ENCODE peak calls at places on chromosomes 5 and 9, in ten cellular contexts. H is heart left ventricle, X is SK-N-SH, J is prostate gland, S is A673, K is left lung, Y is thoracic aorta, B is esophagus squamous epithelium, V is PC-3, E is iPS DF 6.9. Z is an unnamed sample. For H3K36me3 and H3K9me3, the result is how much of the 10 kb centered on the place peaks cover.

GRCh38 chr9:5510991-5511390 is 660 bp downstream of the PDCD1LG2 start:
- DNase-seq in H (no peak), X (peak), J (no peak), S (peak), K (no peak), Y (no peak), B (no peak), V (no peak), E (no peak), Z (no peak)

GRCh38 chr5:177438468-177438867 is 8.1 kb upstream of the PRR7 start:
- DNase-seq in H (no peak), X (no peak), J (no peak), S (no peak), K (no peak), Y (no peak), B (no peak), V (no peak), E (no peak), Z (no peak)

GRCh38 chr5:90949469-90950358 is 391.1 kb downstream of the ADGRV1 start:
- DNase-seq in H (no peak), X (no peak), J (no peak), S (no peak), K (no peak), Y (no peak), B (no peak), V (peak), E (no peak), Z (no peak)

GRCh38 chr9:76562511-76562911 is 103.5 kb downstream of the GCNT1 start:
- DNase-seq in H (no peak), X (no peak), J (no peak), S (no peak), K (no peak), Y (no peak), B (no peak), V (peak), E (no peak), Z (no peak)

GRCh38 chr9:125103021-125103420 is 40.3 kb downstream of the SCAI start:
- DNase-seq in H (no peak), X (no peak), J (no peak), S (no peak), K (no peak), Y (no peak), B (no peak), V (no peak), E (no peak), Z (no peak)

GRCh38 chr9:121584421-121584820 is 67.0 kb upstream of the DAB2IP start:
- DNase-seq in H (no peak), X (no peak), J (no peak), S (no peak), K (no peak), Y (no peak), B (no peak), V (no peak), E (no peak), Z (no peak)

GRCh38 chr5:92944903-92945629 is 636.0 kb downstream of the NR2F1-AS1 start:
- DNase-seq in H (no peak), X (no peak), J (no peak), S (no peak), K (no peak), Y (no peak), B (no peak), V (peak), E (no peak), Z (no peak)

GRCh38 chr5:181204561-181205401 is at the start of gene TRIM7:
- DNase-seq in H (peak), X (peak), J (no peak), S (no peak), K (peak), Y (no peak), B (no peak), V (peak), E (no peak), Z (peak)

GRCh38 chr9:124477211-124478013 is 27.2 kb downstream of the ADGRD2 start:
- DNase-seq in H (peak), X (peak), J (no peak), S (peak), K (no peak), Y (no peak), B (no peak), V (no peak), E (no peak), Z (no peak)

GRCh38 chr5:85990998-85991397 is 626.7 kb upstream of the COX7C start:
- DNase-seq in H (no peak), X (no peak), J (no peak), S (peak), K (no peak), Y (no peak), B (no peak), V (no peak), E (no peak), Z (no peak)

GRCh38 chr9:136543830-136544548 is 1.9 kb downstream of the NOTCH1 start:
- DNase-seq in H (no peak), X (no peak), J (peak), S (no peak), K (no peak), Y (no peak), B (no peak), V (no peak), E (no peak), Z (no peak)

GRCh38 chr5:162703914-162704313 is 636.3 kb downstream of the GABRG2 start:
- DNase-seq in H (no peak), X (no peak), J (no peak), S (peak), K (no peak), Y (no peak), B (no peak), V (no peak), E (no peak), Z (no peak)

GRCh38 chr9:6669881-6670280 is 24.4 kb upstream of the GLDC start:
- DNase-seq in H (no peak), X (no peak), J (no peak), S (no peak), K (no peak), Y (no peak), B (no peak), V (no peak), E (no peak), Z (no peak)

GRCh38 chr5:69213513-69214215 is 21.0 kb upstream of the CDK7 start:
- DNase-seq in H (no peak), X (no peak), J (no peak), S (no peak), K (no peak), Y (no peak), B (no peak), V (peak), E (no peak), Z (no peak)

GRCh38 chr5:139214646-139215045 is 16.5 kb upstream of the SIL1 start:
- DNase-seq in H (no peak), X (no peak), J (no peak), S (no peak), K (no peak), Y (no peak), B (no peak), V (no peak), E (no peak), Z (no peak)

GRCh38 chr5:149839761-149840160 is 104.8 kb downstream of the PDE6A start:
- DNase-seq in H (no peak), X (peak), J (no peak), S (peak), K (no peak), Y (no peak), B (no peak), V (no peak), E (no peak), Z (no peak)
- H3K36me3 ChIP-seq in H (half or more), X (under half), J (under half), S (under half), K (under half), Y (under half), B (under half), V (under half), E (under half), Z (under half)

GRCh38 chr9:135173066-135173465 is 85.6 kb downstream of the OLFM1 start:
- DNase-seq in H (no peak), X (no peak), J (no peak), S (no peak), K (no peak), Y (no peak), B (no peak), V (no peak), E (no peak), Z (no peak)
- H3K4me3 ChIP-seq in H (no peak), X (no peak), J (no peak), S (no peak), K (no peak), Y (no peak), B (no peak), V (no peak), E (no peak), Z (no peak)

GRCh38 chr9:100190339-100190738 is 91.3 kb downstream of the INVS start:
- DNase-seq in H (no peak), X (no peak), J (no peak), S (no peak), K (no peak), Y (no peak), B (no peak), V (no peak), E (no peak), Z (no peak)
- H3K9me3 ChIP-seq in H (under half), X (under half), J (under half), S (under half), K (under half), Y (under half), B (under half), V (under half), E (under half), Z (under half)

GRCh38 chr9:120558454-120558853 is 21.5 kb downstream of the CDK5RAP2 start:
- DNase-seq in H (no peak), X (no peak), J (no peak), S (no peak), K (no peak), Y (no peak), B (no peak), V (no peak), E (no peak), Z (no peak)

GRCh38 chr9:120556780-120557179 is 23.2 kb downstream of the CDK5RAP2 start:
- DNase-seq in H (no peak), X (no peak), J (no peak), S (no peak), K (no peak), Y (no peak), B (no peak), V (no peak), E (no peak), Z (no peak)

GRCh38 chr9:120557205-120557604 is 22.8 kb downstream of the CDK5RAP2 start:
- DNase-seq in H (no peak), X (no peak), J (no peak), S (no peak), K (no peak), Y (no peak), B (no peak), V (no peak), E (no peak), Z (no peak)

GRCh38 chr9:120559546-120559945 is 20.4 kb downstream of the CDK5RAP2 start:
- DNase-seq in H (no peak), X (no peak), J (no peak), S (no peak), K (no peak), Y (no peak), B (no peak), V (no peak), E (no peak), Z (no peak)

GRCh38 chr9:120555884-120556283 is 24.1 kb downstream of the CDK5RAP2 start:
- DNase-seq in H (no peak), X (no peak), J (no peak), S (no peak), K (no peak), Y (no peak), B (no peak), V (no peak), E (no peak), Z (no peak)
- H3K36me3 ChIP-seq in H (under half), X (under half), J (under half), S (under half), K (under half), Y (under half), B (under half), V (under half), E (under half), Z (under half)

GRCh38 chr5:157670662-157671591 is at the start of gene C5orf52:
- DNase-seq in H (peak), X (peak), J (peak), S (peak), K (peak), Y (no peak), B (no peak), V (peak), E (no peak), Z (peak)
- H3K4me3 ChIP-seq in H (peak), X (peak), J (peak), S (peak), K (peak), Y (peak), B (peak), V (peak), E (peak), Z (peak)

GRCh38 chr9:2307480-2307879 is 292.3 kb downstream of the SMARCA2 start:
- DNase-seq in H (no peak), X (no peak), J (no peak), S (peak), K (no peak), Y (no peak), B (no peak), V (no peak), E (no peak), Z (no peak)

GRCh38 chr9:2317591-2317990 is 302.4 kb downstream of the SMARCA2 start:
- DNase-seq in H (no peak), X (no peak), J (no peak), S (no peak), K (no peak), Y (no peak), B (no peak), V (no peak), E (no peak), Z (no peak)

GRCh38 chr9:2313512-2313911 is 298.4 kb downstream of the SMARCA2 start:
- DNase-seq in H (no peak), X (no peak), J (no peak), S (no peak), K (no peak), Y (no peak), B (no peak), V (no peak), E (no peak), Z (no peak)

DNA sequence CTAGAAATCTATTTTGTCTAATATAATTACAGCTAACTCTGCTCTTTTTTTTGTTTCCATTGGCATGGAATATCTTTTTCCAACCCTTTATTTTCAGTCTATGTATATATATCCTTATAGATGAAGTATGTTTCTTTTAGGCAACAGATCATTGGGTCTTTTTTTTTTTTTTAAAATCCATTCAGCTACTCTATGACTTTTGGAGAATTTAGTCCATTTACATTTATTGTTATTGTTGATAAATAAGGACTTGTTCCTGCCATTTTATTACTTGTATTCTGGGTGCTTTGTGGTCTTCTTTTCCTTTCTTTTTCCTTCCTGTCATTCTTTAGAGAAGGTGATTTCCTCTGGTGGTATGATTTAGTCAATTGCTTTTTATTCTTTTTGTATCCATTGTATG is 296.8 kb downstream of the SMARCA2 start:
- DNase-seq in H (no peak), X (no peak), J (no peak), S (no peak), K (no peak), Y (no peak), B (no peak), V (no peak), E (no peak), Z (no peak)
- H3K9me3 ChIP-seq in H (under half), X (under half), J (under half), S (under half), K (under half), Y (under half), B (under half), V (under half), E (under half), Z (under half)